ENCODE peak calls at places on chromosomes 4 and X, in ten cellular contexts. W, D, J, H, U, Z, O, I, G and F are unnamed samples.

GRCh38 chrX:107599371-107599970 is 28.8 kb upstream of the PRPS1 start:
- DNase-seq in W (no peak), D (no peak), J (no peak), H (no peak), U (no peak), Z (no peak), O (no peak), I (no peak), G (peak), F (peak)

GRCh38 chrX:55908685-55909212 is 191.2 kb downstream of the RRAGB start:
- DNase-seq in W (no peak), D (no peak), J (peak), H (no peak), U (peak), Z (peak), O (peak), I (no peak), G (no peak), F (peak)

GRCh38 chr4:147802346-147802745 is 70.5 kb downstream of the ARHGAP10 start:
- DNase-seq in W (no peak), D (no peak), J (no peak), H (no peak), U (no peak), Z (no peak), O (no peak), I (no peak), G (no peak), F (no peak)

GRCh38 chrX:32749075-32749474 is 462.3 kb downstream of the DMD start:
- DNase-seq in W (no peak), D (no peak), J (peak), H (no peak), U (no peak), Z (no peak), O (no peak), I (no peak), G (no peak), F (no peak)

GRCh38 chr4:11259837-11260236 is 168.9 kb downstream of the HS3ST1 start:
- DNase-seq in W (no peak), D (no peak), J (no peak), H (no peak), U (no peak), Z (no peak), O (no peak), I (no peak), G (no peak), F (no peak)

GRCh38 chr4:185421366-185422124 is 4.2 kb downstream of the UFSP2 start:
- DNase-seq in W (no peak), D (no peak), J (no peak), H (no peak), U (no peak), Z (no peak), O (no peak), I (peak), G (peak), F (no peak)

GRCh38 chr4:141668200-141668599 is 31.8 kb downstream of the IL15 start:
- DNase-seq in W (no peak), D (no peak), J (no peak), H (no peak), U (no peak), Z (no peak), O (no peak), I (no peak), G (no peak), F (no peak)

GRCh38 chr4:1956631-1957030 is 52.1 kb downstream of the NELFA start:
- DNase-seq in W (no peak), D (no peak), J (no peak), H (no peak), U (no peak), Z (no peak), O (no peak), I (no peak), G (no peak), F (no peak)

GRCh38 chrX:103730147-103730546 is 19.4 kb downstream of the TMEM31 start:
- DNase-seq in W (no peak), D (no peak), J (no peak), H (no peak), U (no peak), Z (no peak), O (no peak), I (no peak), G (no peak), F (no peak)

GRCh38 chrX:77276742-77277141 is 170.4 kb upstream of the FGF16 start:
- DNase-seq in W (no peak), D (no peak), J (no peak), H (no peak), U (no peak), Z (no peak), O (no peak), I (no peak), G (no peak), F (no peak)

GRCh38 chr4:166896254-166896653 is 338.0 kb downstream of the SPOCK3 start:
- DNase-seq in W (no peak), D (no peak), J (no peak), H (no peak), U (peak), Z (no peak), O (peak), I (no peak), G (no peak), F (no peak)

GRCh38 chrX:6468716-6469115 is 66.2 kb downstream of the VCX3A start:
- DNase-seq in W (no peak), D (no peak), J (no peak), H (no peak), U (no peak), Z (no peak), O (no peak), I (peak), G (no peak), F (no peak)

GRCh38 chr4:146654976-146655761 is 16.5 kb downstream of the POU4F2 start:
- DNase-seq in W (no peak), D (no peak), J (no peak), H (peak), U (peak), Z (no peak), O (no peak), I (no peak), G (no peak), F (peak)
- TF ChIP-seq CTCF in W (no peak), D (no peak), J (no peak), H (peak), U (no peak), Z (no peak), O (no peak), I (no peak), G (no peak), F (no peak)

GRCh38 chr4:181432347-181432746 is 810.9 kb upstream of the TENM3 start:
- DNase-seq in W (no peak), D (no peak), J (no peak), H (no peak), U (peak), Z (no peak), O (no peak), I (no peak), G (no peak), F (no peak)
- TF ChIP-seq CTCF in W (no peak), D (no peak), J (no peak), H (no peak), U (no peak), Z (no peak), O (no peak), I (no peak), G (no peak), F (no peak)

DNA sequence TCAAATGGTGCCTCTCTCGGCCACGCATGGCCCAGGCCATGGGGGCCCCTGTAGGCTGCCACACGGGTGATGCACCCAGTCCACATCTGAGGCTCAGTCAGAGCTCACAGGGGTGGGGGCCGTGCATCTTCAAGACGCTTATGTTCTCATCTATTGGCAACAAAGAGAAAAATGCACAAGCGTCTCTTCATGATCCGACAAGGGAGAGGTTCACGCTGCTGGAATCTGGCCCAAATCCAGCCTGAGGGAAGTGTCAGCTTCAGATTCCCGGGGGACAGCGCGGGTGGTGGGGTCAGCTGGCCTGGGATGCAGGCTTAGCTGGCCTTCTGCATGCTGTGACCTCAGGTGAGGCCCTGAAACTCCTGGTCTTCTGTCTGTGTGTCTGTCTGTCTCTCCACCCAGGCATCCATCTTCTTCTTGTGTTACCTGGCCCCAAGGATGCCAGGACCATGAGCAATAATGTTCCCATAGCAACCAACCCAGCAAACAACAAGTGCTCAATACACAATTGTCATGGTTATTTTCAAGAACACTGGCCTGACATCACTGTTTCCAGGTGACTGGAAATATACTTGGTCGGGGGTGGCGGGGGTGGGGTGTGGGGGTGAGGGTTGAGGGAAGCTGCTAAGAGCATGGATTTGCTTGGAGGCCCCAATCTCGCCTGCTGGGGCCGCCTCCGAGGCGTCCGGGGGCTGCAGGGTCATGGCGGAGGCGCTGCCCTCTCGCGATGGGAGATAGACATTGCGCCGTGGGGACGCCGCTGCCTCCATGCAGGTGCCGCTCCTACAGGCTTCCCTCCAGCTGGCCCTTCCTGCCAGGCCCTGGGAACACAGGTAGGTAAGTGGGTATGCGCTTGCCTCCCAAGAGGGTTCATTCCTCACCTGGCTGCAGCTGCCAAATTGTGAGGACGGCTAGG is 48.3 kb downstream of the ABLIM2 start:
- DNase-seq in W (no peak), D (peak), J (peak), H (peak), U (peak), Z (no peak), O (no peak), I (no peak), G (no peak), F (no peak)
- TF ChIP-seq CTCF in W (no peak), D (no peak), J (no peak), H (peak), U (peak), Z (no peak), O (peak), I (peak), G (no peak), F (peak)

GRCh38 chrX:52359614-52360232 is 9.1 kb upstream of the XAGE2 start:
- DNase-seq in W (no peak), D (no peak), J (no peak), H (no peak), U (no peak), Z (no peak), O (no peak), I (no peak), G (no peak), F (no peak)

GRCh38 chrX:52368368-52369055 is at the start of gene XAGE2:
- DNase-seq in W (no peak), D (no peak), J (no peak), H (no peak), U (no peak), Z (no peak), O (no peak), I (no peak), G (no peak), F (no peak)

GRCh38 chrX:52363247-52363883 is 5.5 kb upstream of the XAGE2 start:
- DNase-seq in W (no peak), D (no peak), J (no peak), H (no peak), U (no peak), Z (no peak), O (no peak), I (peak), G (no peak), F (no peak)
- TF ChIP-seq CTCF in W (no peak), D (peak), J (peak), H (no peak), U (no peak), Z (no peak), O (no peak), I (peak), G (no peak), F (no peak)

DNA sequence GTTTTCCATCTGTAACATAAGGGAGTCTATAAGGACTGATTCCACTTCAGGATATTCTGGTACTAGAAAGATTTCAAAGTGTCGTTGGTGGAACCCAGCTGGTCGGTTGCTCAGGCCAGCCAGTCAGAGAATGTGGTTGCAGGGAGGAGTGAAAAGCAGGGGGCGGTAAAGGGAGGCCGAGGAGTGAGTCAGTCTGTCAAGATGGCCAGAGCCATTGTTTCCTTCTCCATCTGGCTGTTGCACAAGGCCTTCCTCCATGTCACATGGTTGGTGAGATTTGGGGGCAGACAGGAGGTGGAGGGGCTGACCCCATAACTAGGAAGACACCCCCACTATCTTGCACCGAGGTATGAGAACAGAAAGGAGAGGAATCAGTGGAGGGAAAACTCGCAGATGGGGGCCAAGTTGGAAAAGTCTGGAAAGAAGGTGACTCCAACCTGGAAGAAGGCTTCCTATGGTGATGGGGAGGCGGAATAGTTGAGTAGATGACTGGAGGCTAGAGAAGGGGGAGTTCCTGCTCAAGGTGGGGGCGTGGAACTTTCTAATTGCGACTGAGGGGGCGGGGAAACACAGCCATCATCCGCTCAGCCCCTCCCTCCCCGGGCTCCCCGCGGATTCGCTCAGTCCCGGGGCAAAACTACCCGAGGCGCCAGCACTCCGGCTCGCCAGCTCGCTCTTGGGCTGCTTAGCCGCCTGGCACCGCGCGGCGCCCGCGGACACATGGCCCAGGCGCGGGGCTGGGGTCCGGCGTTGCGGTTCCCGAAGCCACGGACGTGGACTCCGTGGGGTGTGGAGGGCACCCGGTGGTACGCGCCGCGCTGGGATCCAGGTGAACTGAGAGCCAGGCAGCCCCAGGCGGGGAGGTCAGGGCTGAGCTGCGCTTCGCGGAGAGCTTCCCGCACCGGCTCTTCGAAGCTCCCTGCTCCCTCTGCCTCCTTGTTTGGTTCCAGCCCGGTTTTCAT is 38.5 kb downstream of the STARD8 start:
- DNase-seq in W (no peak), D (no peak), J (peak), H (no peak), U (peak), Z (peak), O (peak), I (peak), G (no peak), F (peak)
- TF ChIP-seq CTCF in W (no peak), D (peak), J (no peak), H (no peak), U (no peak), Z (no peak), O (no peak), I (peak), G (peak), F (no peak)